ENCODE peak calls at places on chromosome 11, in four cellular contexts. J, P, T and K are unnamed samples.

GRCh38 chr11:80849253-80849652 is 1408.4 kb upstream of the TENM4 start:
- DNase-seq in J (no peak), P (no peak), T (no peak), K (no peak)

GRCh38 chr11:22416462-22416861 is 78.3 kb downstream of the SLC17A6 start:
- DNase-seq in P (no peak), T (no peak), J (no peak), K (no peak)

GRCh38 chr11:73661035-73661628 is 14.8 kb downstream of the PLEKHB1 start:
- DNase-seq in J (no peak), T (peak; percentile 97), P (peak; percentile 81), K (peak; percentile 43)

GRCh38 chr11:132196928-132197327 is 826.5 kb downstream of the NTM start:
- DNase-seq in J (no peak), T (no peak), P (no peak), K (no peak)

GRCh38 chr11:64767344-64768299 is 7.8 kb upstream of the PYGM start:
- DNase-seq in T (peak; percentile 76), P (peak; percentile 79), J (peak; percentile 67), K (peak; percentile 45)

GRCh38 chr11:48103621-48104561 is 112.7 kb upstream of the OR4B1 start:
- DNase-seq in J (peak; percentile 29), T (no peak), P (no peak), K (no peak)

GRCh38 chr11:22785251-22785650 is 44.4 kb downstream of the SVIP start:
- DNase-seq in T (no peak), P (no peak), J (no peak), K (no peak)

GRCh38 chr11:131770801-131771200 is 400.4 kb downstream of the NTM start:
- DNase-seq in J (no peak), P (no peak), T (no peak), K (no peak)

GRCh38 chr11:6932150-6932549 is 5.9 kb downstream of the ZNF215 start:
- DNase-seq in T (no peak), J (no peak), P (no peak), K (no peak)

GRCh38 chr11:45451766-45452440 is 165.8 kb upstream of the SYT13 start:
- DNase-seq in J (no peak), T (no peak), P (no peak), K (no peak)

GRCh38 chr11:85889676-85890579 is 34.7 kb downstream of the CCDC83 start:
- DNase-seq in P (peak; percentile 9), J (peak; percentile 13), T (no peak), K (peak; percentile 72)

GRCh38 chr11:1130276-1131032 is 27.3 kb upstream of the MUC5AC start:
- DNase-seq in J (no peak), P (no peak), T (peak; percentile 29), K (no peak)

GRCh38 chr11:114563077-114563476 is 3.4 kb upstream of the NXPE1 start:
- DNase-seq in P (no peak), J (no peak), T (no peak), K (peak; percentile 27)

GRCh38 chr11:68302256-68303054 is 9.9 kb upstream of the LRP5 start:
- DNase-seq in T (peak; percentile 15), J (peak; percentile 71), P (no peak), K (peak; percentile 39)

GRCh38 chr11:79167510-79168188 is 273.2 kb downstream of the TENM4 start:
- DNase-seq in T (no peak), P (no peak), J (no peak), K (no peak)

GRCh38 chr11:68325894-68326220 is 13.5 kb downstream of the LRP5 start:
- DNase-seq in T (peak; percentile 3), J (no peak), P (no peak), K (no peak)

GRCh38 chr11:13290221-13290980 is 12.8 kb downstream of the BMAL1 start:
- DNase-seq in P (no peak), T (no peak), J (no peak), K (no peak)

GRCh38 chr11:27914080-27914479 is 193.9 kb downstream of the KIF18A start:
- DNase-seq in T (no peak), J (no peak), P (no peak), K (no peak)

GRCh38 chr11:76236092-76237026 is 30.1 kb upstream of the WNT11 start:
- DNase-seq in J (no peak), P (peak; percentile 79), T (peak; percentile 84), K (peak; percentile 16)

GRCh38 chr11:1773131-1773510 is 9.4 kb upstream of the CTSD start:
- DNase-seq in P (no peak), J (no peak), T (no peak), K (no peak)

GRCh38 chr11:126669416-126669815 is 313.9 kb downstream of the ST3GAL4 start:
- DNase-seq in T (no peak), J (no peak), P (no peak), K (no peak)

GRCh38 chr11:65574963-65575567 is 788 bp upstream of the EHBP1L1 start:
- DNase-seq in T (no peak), J (no peak), P (peak; percentile 92), K (no peak)

DNA sequence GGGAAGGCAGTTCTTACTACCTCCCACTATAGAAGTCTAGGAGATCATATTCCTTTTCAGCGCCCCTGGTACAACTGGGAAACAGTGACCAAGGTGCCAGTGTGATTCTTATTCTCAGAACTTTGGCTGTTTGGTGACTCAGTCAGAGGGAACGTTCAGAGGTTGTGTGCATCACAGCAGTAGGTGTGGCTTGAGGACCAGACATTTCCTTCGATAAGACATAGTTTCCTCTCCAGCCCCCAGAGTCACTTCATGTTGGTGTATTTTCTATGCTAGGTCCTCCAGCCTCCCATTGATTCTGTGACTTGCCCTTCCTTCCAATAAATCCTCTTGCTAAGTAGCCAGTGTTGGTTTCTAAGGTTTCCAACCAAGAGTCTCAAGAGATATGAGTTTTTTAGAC is 171.9 kb upstream of the MPPED2 start:
- DNase-seq in P (no peak), J (no peak), T (no peak), K (no peak)
- TF ChIP-seq ELF1 in P (no peak), J (no peak), T (no peak), K (no peak)

GRCh38 chr11:95703059-95703458 is 86.5 kb downstream of the FAM76B start:
- DNase-seq in T (no peak), P (no peak), J (no peak), K (no peak)

GRCh38 chr11:95708681-95709080 is 80.9 kb downstream of the FAM76B start:
- DNase-seq in P (no peak), T (no peak), J (no peak), K (no peak)

GRCh38 chr11:95706974-95707387 is 82.6 kb downstream of the FAM76B start:
- DNase-seq in P (peak; percentile 79), T (no peak), J (no peak), K (no peak)

GRCh38 chr11:95704865-95705264 is 84.7 kb downstream of the FAM76B start:
- DNase-seq in J (no peak), P (no peak), T (no peak), K (no peak)

DNA sequence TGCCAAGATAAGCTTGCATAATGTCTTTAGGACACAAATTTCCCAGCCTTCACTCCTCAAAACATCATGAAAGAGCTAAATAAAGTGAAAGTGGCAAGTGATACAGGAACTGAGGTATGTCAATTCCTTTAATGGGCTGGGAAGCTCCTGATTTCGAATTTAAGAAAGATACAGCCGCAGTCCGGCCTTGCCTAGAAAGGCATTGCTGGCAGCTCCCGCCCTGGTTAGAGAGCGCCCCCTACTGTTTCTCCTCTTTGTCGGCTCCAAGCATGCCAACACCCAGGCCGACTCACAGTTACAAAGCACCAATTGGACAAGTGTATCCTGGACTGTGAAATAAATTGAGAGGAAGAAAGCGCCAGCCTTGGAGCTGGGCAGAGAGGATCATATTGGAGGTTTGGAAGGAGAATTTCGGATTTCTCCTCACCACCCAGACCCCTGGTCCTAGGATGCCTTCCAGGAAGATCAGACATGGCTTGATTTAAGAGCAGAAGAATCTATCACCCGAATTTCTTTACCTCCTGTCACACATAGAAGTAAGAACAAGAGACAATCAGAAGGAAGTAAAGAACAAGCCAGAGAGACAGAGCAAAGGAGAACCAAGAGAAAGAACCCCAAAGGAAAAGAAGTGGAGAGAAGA is 84.0 kb downstream of the FAM76B start:
- DNase-seq in J (peak; percentile 55), T (peak; percentile 65), P (peak; percentile 90), K (peak; percentile 82)
- TF ChIP-seq POLR2AphosphoS5 in J (no peak), T (no peak), P (no peak), K (no peak)

DNA sequence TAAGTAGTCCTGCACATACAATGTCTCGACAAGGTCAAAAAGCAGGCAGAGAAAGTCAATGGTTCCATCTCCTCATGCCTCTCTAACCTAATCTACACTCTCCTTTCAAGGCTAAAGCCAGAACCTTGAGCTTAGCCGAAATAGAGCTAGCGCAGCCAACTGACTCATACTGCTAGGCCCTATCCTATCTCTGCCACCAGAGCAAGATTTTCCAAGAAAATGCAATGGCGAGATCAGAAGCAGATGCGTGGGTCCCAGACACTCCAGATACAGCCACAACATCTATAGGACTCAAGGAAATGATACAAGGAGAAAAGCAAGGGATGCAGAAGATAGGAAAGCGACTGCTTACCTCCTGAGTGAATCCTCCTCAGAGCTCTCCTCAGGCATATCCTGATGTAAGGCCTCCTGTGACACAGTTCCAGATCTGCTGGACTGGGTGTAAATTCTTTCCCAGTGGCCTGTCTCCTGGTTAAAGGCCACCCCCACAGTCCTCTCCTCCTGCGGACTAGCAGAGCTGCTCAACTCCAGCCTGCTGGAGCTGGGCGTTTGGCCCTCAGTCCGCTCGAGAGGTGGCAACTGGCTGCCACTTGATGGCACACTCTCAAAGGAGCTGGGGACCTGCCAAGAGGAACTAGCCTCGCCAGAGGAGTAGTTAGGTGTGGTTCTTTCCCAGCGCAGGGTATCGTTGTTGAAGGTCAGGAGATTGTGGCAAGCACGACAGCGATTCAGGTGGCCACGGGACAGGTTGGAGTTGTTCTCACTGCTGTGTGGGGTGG is 52.0 kb downstream of the AMBRA1 start:
- DNase-seq in J (no peak), P (peak; percentile 88), T (no peak), K (no peak)
- TF ChIP-seq CTCF in J (peak; percentile 23), P (no peak), T (no peak), K (peak; percentile 7)

GRCh38 chr11:8829556-8829955 is 81.4 kb upstream of the AKIP1 start:
- DNase-seq in J (no peak), T (no peak), P (no peak), K (no peak)
- TF ChIP-seq ELF1 in J (no peak), T (no peak), P (no peak), K (no peak)

GRCh38 chr11:117658809-117659208 is 138.2 kb downstream of the DSCAML1 start:
- DNase-seq in J (no peak), T (no peak), P (no peak), K (no peak)
- TF ChIP-seq POLR2AphosphoS5 in J (no peak), T (no peak), P (no peak), K (no peak)

GRCh38 chr11:128323381-128323780 is 264.0 kb downstream of the ETS1 start:
- DNase-seq in P (no peak), T (no peak), J (no peak), K (no peak)
- TF ChIP-seq CTCF in P (no peak), T (peak; percentile 50), J (no peak), K (peak; percentile 41)